ENCODE peak calls at places on chromosomes 2 and 18, in five cellular contexts. O, D, T, S and E are unnamed samples.
A peak's percentile ranks its signal among the peaks of the same experiment; 100 is the strongest.

GRCh38 chr2:142803158-142803557 is 74.3 kb upstream of the KYNU start:
- DNase-seq in O (no peak), D (no peak), T (no peak), S (no peak), E (no peak)

GRCh38 chr18:58533771-58534170 is 95.1 kb downstream of the ALPK2 start:
- DNase-seq in O (no peak), D (no peak), T (no peak), S (no peak), E (no peak)

GRCh38 chr18:44033144-44033543 is 647.5 kb upstream of the SETBP1 start:
- DNase-seq in O (no peak), D (no peak), T (no peak), S (no peak), E (no peak)

GRCh38 chr2:179224361-179224760 is 40.3 kb downstream of the SESTD1 start:
- DNase-seq in O (no peak), D (no peak), T (no peak), S (no peak), E (no peak)

GRCh38 chr2:212381428-212382102 is 157.0 kb downstream of the ERBB4 start:
- DNase-seq in O (no peak), D (no peak), T (no peak), S (no peak), E (no peak)

GRCh38 chr2:122414911-122415310 is 659.5 kb downstream of the TSN start:
- DNase-seq in O (peak; percentile 78), D (no peak), T (no peak), S (no peak), E (no peak)

GRCh38 chr18:34901299-34901698 is 139.9 kb upstream of the MAPRE2 start:
- DNase-seq in O (no peak), D (no peak), T (no peak), S (no peak), E (no peak)

GRCh38 chr2:228329279-228329678 is 147.8 kb upstream of the SPHKAP start:
- DNase-seq in O (no peak), D (no peak), T (no peak), S (no peak), E (no peak)

GRCh38 chr2:143157001-143157798 is 28.0 kb downstream of the ARHGAP15 start:
- DNase-seq in O (no peak), D (peak; percentile 8), T (no peak), S (no peak), E (no peak)

GRCh38 chr2:120452945-120453634 is 107.2 kb downstream of the INHBB start:
- DNase-seq in O (no peak), D (peak; percentile 44), T (no peak), S (no peak), E (no peak)

GRCh38 chr2:71700880-71701397 is 247.6 kb downstream of the DYSF start:
- DNase-seq in O (no peak), D (peak; percentile 94), T (no peak), S (no peak), E (no peak)

GRCh38 chr2:217568289-217568985 is 434.4 kb downstream of the TNS1 start:
- DNase-seq in O (no peak), D (peak; percentile 2), T (no peak), S (no peak), E (no peak)

GRCh38 chr2:241608881-241609280 is 28.1 kb downstream of the THAP4 start:
- DNase-seq in O (no peak), D (peak; percentile 62), T (no peak), S (no peak), E (no peak)
- H3K4me2 ChIP-seq in O (no peak overlapping the region), D (no peak overlapping the region), T (no peak overlapping the region), S (no peak overlapping the region), E (no peak overlapping the region)

GRCh38 chr2:44902767-44903166 is 38.7 kb upstream of the SIX3 start:
- DNase-seq in O (no peak), D (no peak), T (no peak), S (no peak), E (no peak)

GRCh38 chr2:44897406-44897805 is 44.1 kb upstream of the SIX3 start:
- DNase-seq in O (no peak), D (no peak), T (no peak), S (no peak), E (no peak)

GRCh38 chr2:44904578-44904977 is 36.9 kb upstream of the SIX3 start:
- DNase-seq in O (no peak), D (no peak), T (no peak), S (no peak), E (no peak)

GRCh38 chr2:44906972-44907371 is 34.5 kb upstream of the SIX3 start:
- DNase-seq in O (no peak), D (no peak), T (no peak), S (no peak), E (no peak)

DNA sequence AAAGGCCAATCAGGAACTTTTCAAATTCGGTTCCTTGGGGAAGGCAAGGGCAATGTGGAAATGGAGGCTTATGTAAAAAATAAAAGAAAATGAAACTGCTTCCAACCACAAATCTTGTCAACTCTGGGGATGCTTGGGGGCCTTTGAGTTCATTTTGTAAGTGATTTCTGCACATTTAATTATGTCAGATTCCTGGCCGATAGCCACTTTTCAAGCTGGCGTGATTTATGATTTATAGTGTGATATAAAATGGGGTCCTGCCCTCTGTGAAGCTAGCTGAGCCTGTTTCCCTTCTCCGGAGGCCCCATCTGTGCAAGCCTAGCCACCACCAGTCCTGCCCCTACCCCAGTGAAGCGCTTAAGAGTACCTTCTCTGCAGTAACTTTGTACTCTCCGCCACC is 39.3 kb upstream of the SIX3 start:
- DNase-seq in O (no peak), D (no peak), T (no peak), S (no peak), E (no peak)
- H3K4me2 ChIP-seq in O (no peak overlapping the region), D (peak overlapping the region; percentile 48), T (no peak overlapping the region), S (no peak overlapping the region), E (no peak overlapping the region)

GRCh38 chr2:55957142-55957541 is 33.6 kb upstream of the EFEMP1 start:
- DNase-seq in O (no peak), D (no peak), T (no peak), S (no peak), E (no peak)

GRCh38 chr2:55958756-55959155 is 35.2 kb upstream of the EFEMP1 start:
- DNase-seq in O (no peak), D (no peak), T (no peak), S (no peak), E (no peak)

GRCh38 chr2:55965276-55965675 is 41.7 kb upstream of the EFEMP1 start:
- DNase-seq in O (no peak), D (no peak), T (no peak), S (no peak), E (no peak)

GRCh38 chr2:55962910-55963309 is 39.3 kb upstream of the EFEMP1 start:
- DNase-seq in O (no peak), D (no peak), T (no peak), S (no peak), E (no peak)

GRCh38 chr2:55961318-55961911 is 37.8 kb upstream of the EFEMP1 start:
- DNase-seq in O (peak; percentile 55), D (no peak), T (peak; percentile 39), S (peak; percentile 43), E (peak; percentile 50)
- H3K4me2 ChIP-seq in O (no peak overlapping the region), D (peak overlapping the region; percentile 33), T (no peak overlapping the region), S (peak overlapping the region; percentile 50), E (peak overlapping the region; percentile 54)

GRCh38 chr2:204065571-204065970 is 129.0 kb downstream of the ICOS start:
- DNase-seq in O (no peak), D (no peak), T (no peak), S (no peak), E (no peak)
- H3K4me2 ChIP-seq in O (no peak overlapping the region), D (no peak overlapping the region), T (no peak overlapping the region), S (no peak overlapping the region), E (no peak overlapping the region)

GRCh38 chr18:46260016-46260878 is 156.1 kb downstream of the HAUS1 start:
- DNase-seq in O (peak; percentile 88), D (no peak), T (no peak), S (no peak), E (no peak)
- H3K4me2 ChIP-seq in O (peak overlapping the region; percentile 44), D (peak overlapping the region; percentile 65), T (no peak overlapping the region), S (no peak overlapping the region), E (no peak overlapping the region)

GRCh38 chr2:8509613-8510012 is 172.2 kb upstream of the ID2 start:
- DNase-seq in O (no peak), D (no peak), T (no peak), S (no peak), E (no peak)

GRCh38 chr2:8514274-8514662 is 167.6 kb upstream of the ID2 start:
- DNase-seq in O (no peak), D (peak; percentile 15), T (no peak), S (no peak), E (no peak)

GRCh38 chr2:8513601-8514273 is 168.1 kb upstream of the ID2 start:
- DNase-seq in O (no peak), D (no peak), T (no peak), S (no peak), E (no peak)

GRCh38 chr2:8510519-8510918 is 171.3 kb upstream of the ID2 start:
- DNase-seq in O (no peak), D (no peak), T (no peak), S (no peak), E (no peak)

DNA sequence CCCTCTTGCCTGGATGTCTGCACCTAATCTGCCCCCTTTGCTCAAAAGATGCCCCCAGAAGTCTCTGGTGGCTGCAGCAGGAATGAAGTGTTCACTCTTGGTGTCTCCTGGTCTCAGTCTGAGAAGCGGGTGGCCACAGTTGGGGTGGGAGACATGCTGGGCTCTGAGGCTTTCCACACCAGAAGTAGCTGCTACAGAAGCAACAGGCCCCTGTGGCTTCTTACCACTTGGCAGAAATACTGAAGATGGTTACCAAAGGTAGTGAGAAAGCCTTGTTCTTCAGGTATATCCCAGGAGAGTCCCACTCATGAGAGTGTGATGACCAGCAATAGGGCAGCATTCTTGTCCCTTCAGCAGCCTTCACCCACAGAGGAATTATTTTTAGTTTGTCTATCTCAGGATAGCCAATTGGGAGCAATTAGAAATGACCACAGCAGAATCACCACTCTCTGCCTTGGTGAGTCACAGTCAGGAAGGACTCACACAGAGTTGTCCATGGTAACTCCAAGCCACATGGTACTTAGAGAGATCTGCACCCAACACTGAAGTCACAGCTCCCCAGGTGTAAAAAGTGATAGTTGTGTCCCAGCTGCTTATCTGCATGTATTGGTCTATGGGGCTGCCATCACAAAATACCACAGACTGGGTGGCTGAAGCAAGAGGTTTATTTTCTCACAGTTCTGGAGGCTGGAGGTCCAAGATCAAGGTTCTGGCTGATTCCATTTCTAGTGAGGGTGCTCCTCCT is 169.8 kb upstream of the ID2 start:
- DNase-seq in O (no peak), D (peak; percentile 97), T (no peak), S (no peak), E (no peak)
- H3K4me2 ChIP-seq in O (no peak overlapping the region), D (peak overlapping the region; percentile 43), T (no peak overlapping the region), S (no peak overlapping the region), E (no peak overlapping the region)

GRCh38 chr2:6787376-6787775 is 78.3 kb downstream of the CMPK2 start:
- DNase-seq in O (no peak), D (no peak), T (no peak), S (no peak), E (no peak)

GRCh38 chr2:6785511-6785910 is 80.2 kb downstream of the CMPK2 start:
- DNase-seq in O (no peak), D (no peak), T (no peak), S (no peak), E (no peak)

GRCh38 chr2:6782523-6783061 is 83.1 kb downstream of the CMPK2 start:
- DNase-seq in O (no peak), D (no peak), T (no peak), S (no peak), E (no peak)

GRCh38 chr2:6780765-6781274 is 84.9 kb downstream of the CMPK2 start:
- DNase-seq in O (no peak), D (no peak), T (peak; percentile 89), S (no peak), E (no peak)

GRCh38 chr2:6784299-6784698 is 81.4 kb downstream of the CMPK2 start:
- DNase-seq in O (no peak), D (no peak), T (no peak), S (no peak), E (no peak)
- H3K4me2 ChIP-seq in O (no peak overlapping the region), D (no peak overlapping the region), T (no peak overlapping the region), S (no peak overlapping the region), E (no peak overlapping the region)